ENCODE peak calls at places on chromosomes 16 and 17, in nine cellular contexts. T, Y, J, V, I, E, N, W and Z are unnamed samples.

GRCh38 chr17:6775871-6776405 is at the start of gene FBXO39:
- DNase-seq in T (no peak), N (no peak), I (no peak), W (no peak), V (peak), Y (no peak), J (no peak), E (no peak), Z (no peak)

GRCh38 chr17:78357177-78357586 is 2.7 kb downstream of the SOCS3 start:
- DNase-seq in T (no peak), Y (no peak), E (no peak), I (no peak), N (no peak), J (no peak), W (no peak), V (peak), Z (no peak)

GRCh38 chr16:23786964-23787571 is 32.2 kb downstream of the CHP2 start:
- DNase-seq in J (no peak), V (no peak), T (no peak), I (no peak), W (no peak), E (no peak), N (no peak), Y (no peak), Z (no peak)

GRCh38 chr17:9957244-9957643 is 52.2 kb upstream of the RCVRN start:
- DNase-seq in V (no peak), E (no peak), T (no peak), W (no peak), I (no peak), J (no peak), Y (no peak), N (no peak), Z (no peak)

GRCh38 chr16:84507011-84507982 is 2.8 kb upstream of the MEAK7 start:
- DNase-seq in V (no peak), E (no peak), J (no peak), W (no peak), T (no peak), Y (no peak), N (no peak), I (no peak), Z (no peak)

GRCh38 chr16:79509221-79509631 is 91.3 kb downstream of the MAF start:
- DNase-seq in T (no peak), I (no peak), V (no peak), J (no peak), Y (no peak), N (no peak), E (no peak), W (no peak), Z (no peak)

GRCh38 chr17:35804658-35805192 is 4.6 kb upstream of the TAF15 start:
- DNase-seq in V (peak), E (peak), T (peak), I (no peak), W (peak), J (peak), N (no peak), Y (peak), Z (peak)

GRCh38 chr17:41555105-41555887 is 16.6 kb downstream of the KRT9 start:
- DNase-seq in N (no peak), J (no peak), T (no peak), E (no peak), W (no peak), I (no peak), V (no peak), Y (no peak), Z (peak)

GRCh38 chr16:54140057-54140787 is 146.4 kb downstream of the IRX3 start:
- DNase-seq in J (no peak), T (no peak), E (no peak), V (peak), N (no peak), I (no peak), W (no peak), Y (no peak), Z (no peak)

GRCh38 chr16:4307215-4308037 is 8.4 kb upstream of the GLIS2 start:
- DNase-seq in J (peak), I (peak), Y (peak), N (peak), E (peak), W (no peak), T (peak), V (peak), Z (peak)

GRCh38 chr17:62650587-62650986 is 23.1 kb downstream of the MRC2 start:
- DNase-seq in I (no peak), V (peak), Y (no peak), T (no peak), J (no peak), W (no peak), E (no peak), N (no peak), Z (no peak)

GRCh38 chr17:27524594-27524993 is 68.3 kb downstream of the KSR1 start:
- DNase-seq in W (no peak), E (no peak), I (no peak), J (no peak), N (no peak), V (no peak), Y (no peak), T (no peak), Z (no peak)

GRCh38 chr16:12120331-12120981 is 143.9 kb downstream of the SNX29 start:
- DNase-seq in Y (no peak), J (no peak), W (peak), I (no peak), V (no peak), T (no peak), N (no peak), E (peak), Z (no peak)

GRCh38 chr16:79758615-79759346 is 158.2 kb upstream of the MAF start:
- DNase-seq in T (no peak), J (no peak), E (peak), V (no peak), W (no peak), Y (peak), I (no peak), N (no peak), Z (peak)

GRCh38 chr17:66002807-66003206 is 189.1 kb downstream of the CEP112 start:
- DNase-seq in W (no peak), N (no peak), I (no peak), T (no peak), J (no peak), E (no peak), Y (no peak), V (no peak), Z (no peak)

GRCh38 chr16:89037261-89038152 is 56.1 kb upstream of the ACSF3 start:
- DNase-seq in Y (no peak), J (peak), I (no peak), W (no peak), E (peak), V (peak), T (peak), N (peak), Z (no peak)

GRCh38 chr17:28407130-28407973 is 1.3 kb upstream of the SLC46A1 start:
- DNase-seq in E (peak), T (no peak), J (no peak), W (no peak), I (no peak), V (no peak), N (no peak), Y (no peak), Z (peak)

GRCh38 chr16:56910114-56910511 is 21.8 kb upstream of the HERPUD1 start:
- DNase-seq in T (no peak), I (no peak), E (no peak), V (peak), Y (no peak), N (no peak), J (no peak), W (no peak), Z (no peak)

GRCh38 chr16:74574146-74574545 is 32.8 kb downstream of the GLG1 start:
- DNase-seq in J (no peak), I (no peak), E (no peak), Y (no peak), W (no peak), T (no peak), N (no peak), V (no peak), Z (no peak)

GRCh38 chr17:21209511-21210175 is 4.3 kb downstream of the TMEM11 start:
- DNase-seq in W (no peak), I (no peak), E (no peak), V (no peak), Y (peak), N (no peak), T (no peak), J (no peak), Z (no peak)

GRCh38 chr17:36529121-36529520 is 5.5 kb downstream of the MYO19 start:
- DNase-seq in W (no peak), I (no peak), J (no peak), N (no peak), Y (peak), V (peak), T (no peak), E (no peak), Z (peak)

GRCh38 chr17:78049609-78050008 is 78.9 kb downstream of the TMC6 start:
- DNase-seq in V (no peak), Y (no peak), N (no peak), I (no peak), E (no peak), J (no peak), T (no peak), W (no peak), Z (no peak)

GRCh38 chr17:75754378-75755204 is 10.4 kb downstream of the GALK1 start:
- DNase-seq in W (no peak), N (no peak), E (peak), T (no peak), V (no peak), Y (no peak), I (no peak), J (no peak), Z (no peak)

GRCh38 chr16:17345043-17345442 is 125.7 kb downstream of the XYLT1 start:
- DNase-seq in E (no peak), J (no peak), W (no peak), Y (no peak), V (no peak), N (no peak), T (no peak), I (no peak), Z (peak)

GRCh38 chr16:70349783-70350182 is 3.1 kb downstream of the DDX19A start:
- DNase-seq in E (no peak), J (no peak), T (no peak), V (peak), Y (no peak), I (no peak), W (no peak), N (no peak), Z (no peak)

GRCh38 chr17:27226611-27227234 is 67.2 kb upstream of the WSB1 start:
- DNase-seq in V (peak), W (no peak), J (no peak), Y (peak), I (no peak), T (no peak), N (no peak), E (no peak), Z (no peak)

GRCh38 chr17:1137465-1137894 is 42.3 kb downstream of the ABR start:
- DNase-seq in I (no peak), J (peak), N (no peak), Y (no peak), V (no peak), T (no peak), W (peak), E (no peak), Z (no peak)

GRCh38 chr17:18093616-18094408 is 6.1 kb downstream of the DRG2 start:
- DNase-seq in V (peak), W (no peak), J (no peak), I (no peak), N (no peak), Y (no peak), E (peak), T (no peak), Z (peak)

GRCh38 chr16:65418435-65418834 is 296.6 kb upstream of the CDH11 start:
- DNase-seq in I (no peak), J (no peak), T (no peak), W (no peak), N (no peak), V (peak), E (no peak), Y (no peak), Z (no peak)

GRCh38 chr17:4297351-4297750 is 33.6 kb upstream of the ANKFY1 start:
- DNase-seq in Y (no peak), T (no peak), N (no peak), J (no peak), V (no peak), W (no peak), I (no peak), E (no peak), Z (no peak)

GRCh38 chr17:7579001-7579838 is at the start of gene CD68:
- DNase-seq in N (peak), E (peak), Y (peak), T (no peak), W (no peak), J (peak), I (peak), V (peak), Z (peak)

GRCh38 chr16:4314532-4315184 is 1.2 kb upstream of the GLIS2 start:
- DNase-seq in T (no peak), J (no peak), Y (peak), N (no peak), I (no peak), W (no peak), E (peak), V (peak), Z (no peak)

GRCh38 chr16:87802670-87803069 is 36.9 kb upstream of the KLHDC4 start:
- DNase-seq in Y (no peak), V (no peak), E (no peak), W (no peak), T (no peak), N (no peak), I (no peak), J (no peak), Z (no peak)